ENCODE peak calls at places on chromosome 12, in nine cellular contexts. One of them, this sample, is unnamed.

GRCh38 chr12:56645201-56645716 is 525 bp downstream of the ATP5F1B start:
- DNase-seq in NB4: peak; percentile 50
- DNase-seq in suprapubic skin: peak; percentile 52
- DNase-seq in neural progenitor cell: peak; percentile 46
- DNase-seq in left ventricle myocardium inferior: no peak
- DNase-seq in choroid plexus epithelial cell: no peak
- DNase-seq in HL-60: no peak
- DNase-seq in heart left ventricle: peak; percentile 22
- DNase-seq in astrocyte of the spinal cord: peak; percentile 5
- DNase-seq in this sample: no peak

GRCh38 chr12:18747960-18748359 is 10.0 kb downstream of the CAPZA3 start:
- DNase-seq in choroid plexus epithelial cell: peak; percentile 97
- DNase-seq in left ventricle myocardium inferior: no peak
- DNase-seq in heart left ventricle: no peak
- DNase-seq in astrocyte of the spinal cord: peak; percentile 86
- DNase-seq in NB4: no peak
- DNase-seq in neural progenitor cell: no peak
- DNase-seq in HL-60: no peak
- DNase-seq in suprapubic skin: no peak
- DNase-seq in this sample: peak; percentile 92

GRCh38 chr12:61676520-61676919 is 583.7 kb upstream of the USP15 start:
- DNase-seq in NB4: no peak
- DNase-seq in HL-60: no peak
- DNase-seq in suprapubic skin: no peak
- DNase-seq in choroid plexus epithelial cell: no peak
- DNase-seq in astrocyte of the spinal cord: no peak
- DNase-seq in neural progenitor cell: no peak
- DNase-seq in left ventricle myocardium inferior: no peak
- DNase-seq in heart left ventricle: no peak
- DNase-seq in this sample: no peak

GRCh38 chr12:41663487-41664258 is 475.6 kb downstream of the PDZRN4 start:
- DNase-seq in suprapubic skin: no peak
- DNase-seq in HL-60: no peak
- DNase-seq in choroid plexus epithelial cell: peak; percentile 71
- DNase-seq in NB4: peak; percentile 6
- DNase-seq in astrocyte of the spinal cord: peak; percentile 22
- DNase-seq in left ventricle myocardium inferior: no peak
- DNase-seq in neural progenitor cell: peak; percentile 39
- DNase-seq in heart left ventricle: no peak
- DNase-seq in this sample: peak; percentile 44

GRCh38 chr12:101925935-101926334 is 48.6 kb downstream of the DRAM1 start:
- DNase-seq in left ventricle myocardium inferior: no peak
- DNase-seq in heart left ventricle: no peak
- DNase-seq in HL-60: peak; percentile 46
- DNase-seq in choroid plexus epithelial cell: peak; percentile 53
- DNase-seq in astrocyte of the spinal cord: no peak
- DNase-seq in NB4: peak; percentile 58
- DNase-seq in suprapubic skin: no peak
- DNase-seq in neural progenitor cell: no peak
- DNase-seq in this sample: no peak

GRCh38 chr12:106753526-106753925 is 21.0 kb upstream of the RIC8B start:
- DNase-seq in heart left ventricle: no peak
- DNase-seq in HL-60: no peak
- DNase-seq in choroid plexus epithelial cell: no peak
- DNase-seq in astrocyte of the spinal cord: no peak
- DNase-seq in NB4: peak; percentile 31
- DNase-seq in left ventricle myocardium inferior: no peak
- DNase-seq in neural progenitor cell: no peak
- DNase-seq in suprapubic skin: no peak
- DNase-seq in this sample: no peak

GRCh38 chr12:80936642-80937390 is 918 bp downstream of the LIN7A start:
- DNase-seq in neural progenitor cell: peak; percentile 80
- DNase-seq in astrocyte of the spinal cord: peak; percentile 63
- DNase-seq in NB4: peak; percentile 76
- DNase-seq in left ventricle myocardium inferior: peak; percentile 49
- DNase-seq in heart left ventricle: peak; percentile 32
- DNase-seq in choroid plexus epithelial cell: peak; percentile 28
- DNase-seq in HL-60: no peak
- DNase-seq in suprapubic skin: peak; percentile 80
- DNase-seq in this sample: no peak

GRCh38 chr12:62414180-62414579 is 52.4 kb upstream of the MON2 start:
- DNase-seq in heart left ventricle: no peak
- DNase-seq in suprapubic skin: no peak
- DNase-seq in HL-60: no peak
- DNase-seq in NB4: no peak
- DNase-seq in choroid plexus epithelial cell: no peak
- DNase-seq in left ventricle myocardium inferior: no peak
- DNase-seq in astrocyte of the spinal cord: no peak
- DNase-seq in neural progenitor cell: no peak
- DNase-seq in this sample: no peak

GRCh38 chr12:32106517-32107366 is at the start of gene BICD1:
- DNase-seq in suprapubic skin: peak; percentile 89
- DNase-seq in heart left ventricle: peak; percentile 93
- DNase-seq in NB4: peak; percentile 92
- DNase-seq in left ventricle myocardium inferior: peak; percentile 90
- DNase-seq in neural progenitor cell: peak; percentile 91
- DNase-seq in choroid plexus epithelial cell: peak; percentile 93
- DNase-seq in astrocyte of the spinal cord: peak; percentile 92
- DNase-seq in HL-60: peak; percentile 65
- DNase-seq in this sample: no peak

GRCh38 chr12:76855266-76855665 is 23.6 kb downstream of the CSRP2 start:
- DNase-seq in neural progenitor cell: no peak
- DNase-seq in suprapubic skin: no peak
- DNase-seq in NB4: no peak
- DNase-seq in left ventricle myocardium inferior: no peak
- DNase-seq in astrocyte of the spinal cord: no peak
- DNase-seq in choroid plexus epithelial cell: no peak
- DNase-seq in heart left ventricle: no peak
- DNase-seq in HL-60: no peak
- DNase-seq in this sample: no peak

GRCh38 chr12:64580681-64581080 is 29.6 kb upstream of the RASSF3 start:
- DNase-seq in NB4: no peak
- DNase-seq in choroid plexus epithelial cell: no peak
- DNase-seq in neural progenitor cell: no peak
- DNase-seq in suprapubic skin: no peak
- DNase-seq in heart left ventricle: no peak
- DNase-seq in HL-60: no peak
- DNase-seq in left ventricle myocardium inferior: no peak
- DNase-seq in astrocyte of the spinal cord: no peak
- DNase-seq in this sample: no peak

GRCh38 chr12:7864751-7865150 is 8.0 kb downstream of the SLC2A14 start:
- DNase-seq in heart left ventricle: no peak
- DNase-seq in suprapubic skin: no peak
- DNase-seq in neural progenitor cell: no peak
- DNase-seq in choroid plexus epithelial cell: no peak
- DNase-seq in HL-60: no peak
- DNase-seq in NB4: no peak
- DNase-seq in astrocyte of the spinal cord: no peak
- DNase-seq in left ventricle myocardium inferior: no peak
- DNase-seq in this sample: no peak

GRCh38 chr12:122139266-122139665 is 34.8 kb downstream of the IL31 start:
- DNase-seq in neural progenitor cell: no peak
- DNase-seq in suprapubic skin: no peak
- DNase-seq in heart left ventricle: no peak
- DNase-seq in left ventricle myocardium inferior: no peak
- DNase-seq in astrocyte of the spinal cord: no peak
- DNase-seq in choroid plexus epithelial cell: no peak
- DNase-seq in HL-60: no peak
- DNase-seq in NB4: no peak
- DNase-seq in this sample: no peak

GRCh38 chr12:27705263-27705662 is 5.4 kb upstream of the MRPS35 start:
- DNase-seq in left ventricle myocardium inferior: no peak
- DNase-seq in HL-60: no peak
- DNase-seq in choroid plexus epithelial cell: no peak
- DNase-seq in neural progenitor cell: peak; percentile 52
- DNase-seq in suprapubic skin: no peak
- DNase-seq in astrocyte of the spinal cord: no peak
- DNase-seq in heart left ventricle: no peak
- DNase-seq in NB4: peak; percentile 20
- DNase-seq in this sample: no peak
- TF ChIP-seq CTCF in left ventricle myocardium inferior: no peak
- TF ChIP-seq CTCF in HL-60: no peak
- TF ChIP-seq CTCF in choroid plexus epithelial cell: no peak
- TF ChIP-seq CTCF in neural progenitor cell: peak; percentile 42
- TF ChIP-seq CTCF in suprapubic skin: no peak
- TF ChIP-seq CTCF in astrocyte of the spinal cord: no peak
- TF ChIP-seq CTCF in heart left ventricle: no peak
- TF ChIP-seq CTCF in NB4: no peak
- TF ChIP-seq CTCF in this sample: peak; percentile 34

DNA sequence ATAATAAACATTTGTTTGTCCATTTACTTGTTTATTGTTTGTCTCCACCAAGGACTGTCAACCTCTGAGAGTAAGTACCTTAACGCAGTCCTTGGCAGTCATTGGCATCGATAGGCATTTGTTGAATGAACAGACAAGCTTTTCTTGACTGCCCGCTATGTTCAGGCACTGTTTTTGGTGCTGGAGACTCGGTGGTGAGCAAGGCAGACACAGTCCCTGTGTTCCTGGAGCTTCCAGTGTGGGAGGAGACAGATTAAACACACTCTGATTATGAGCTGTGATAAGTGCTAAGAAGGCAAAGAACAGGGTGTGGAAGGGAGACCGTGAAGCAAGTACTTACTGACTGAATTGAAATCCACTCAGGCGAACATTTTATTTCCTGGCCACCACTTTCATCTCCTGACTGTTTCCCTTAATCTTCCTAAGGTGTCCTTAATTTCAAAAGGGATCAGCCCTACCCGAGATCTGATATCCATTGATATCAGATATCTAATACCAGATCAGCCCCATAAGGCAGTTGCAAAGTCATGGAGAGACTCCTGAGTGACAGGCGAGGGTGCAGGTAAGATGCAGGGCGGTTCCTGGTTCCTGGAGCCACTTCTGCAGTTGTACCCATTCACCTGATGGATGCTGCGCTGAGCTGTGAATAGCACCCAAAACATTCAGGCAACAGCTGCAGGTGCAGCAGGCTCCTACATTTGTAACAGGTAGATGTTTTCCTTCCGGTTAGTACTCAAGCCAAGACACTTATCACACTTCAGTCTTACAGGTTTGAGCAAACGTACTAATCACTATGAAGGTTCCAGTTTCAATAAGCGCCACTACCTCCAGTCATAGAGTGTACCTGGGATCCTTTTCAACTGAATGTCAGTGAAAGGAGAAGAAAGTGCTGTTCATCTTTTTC is 1.5 kb downstream of the ATP6V0A2 start:
- DNase-seq in left ventricle myocardium inferior: no peak
- DNase-seq in heart left ventricle: no peak
- DNase-seq in suprapubic skin: no peak
- DNase-seq in choroid plexus epithelial cell: peak; percentile 10
- DNase-seq in neural progenitor cell: no peak
- DNase-seq in NB4: peak; percentile 32
- DNase-seq in astrocyte of the spinal cord: no peak
- DNase-seq in HL-60: no peak
- DNase-seq in this sample: no peak
- H3K4me3 ChIP-seq in left ventricle myocardium inferior: peak overlapping the region; percentile 100
- H3K4me3 ChIP-seq in heart left ventricle: no peak overlapping the region
- H3K4me3 ChIP-seq in suprapubic skin: peak overlapping the region; percentile 99
- H3K4me3 ChIP-seq in choroid plexus epithelial cell: peak overlapping the region; percentile 96
- H3K4me3 ChIP-seq in neural progenitor cell: peak overlapping the region; percentile 78
- H3K4me3 ChIP-seq in NB4: peak overlapping the region; percentile 80
- H3K4me3 ChIP-seq in astrocyte of the spinal cord: peak overlapping the region; percentile 82
- H3K4me3 ChIP-seq in HL-60: no peak overlapping the region
- H3K4me3 ChIP-seq in this sample: peak overlapping the region; percentile 86

GRCh38 chr12:104827587-104827986 is 130.5 kb downstream of the SLC41A2 start:
- DNase-seq in left ventricle myocardium inferior: no peak
- DNase-seq in choroid plexus epithelial cell: peak; percentile 14
- DNase-seq in NB4: no peak
- DNase-seq in HL-60: no peak
- DNase-seq in suprapubic skin: no peak
- DNase-seq in astrocyte of the spinal cord: no peak
- DNase-seq in heart left ventricle: no peak
- DNase-seq in neural progenitor cell: peak; percentile 29
- DNase-seq in this sample: no peak

GRCh38 chr12:104828015-104828414 is 130.1 kb downstream of the SLC41A2 start:
- DNase-seq in heart left ventricle: peak; percentile 31
- DNase-seq in suprapubic skin: no peak
- DNase-seq in astrocyte of the spinal cord: no peak
- DNase-seq in choroid plexus epithelial cell: no peak
- DNase-seq in neural progenitor cell: no peak
- DNase-seq in NB4: no peak
- DNase-seq in left ventricle myocardium inferior: peak; percentile 50
- DNase-seq in HL-60: no peak
- DNase-seq in this sample: no peak

GRCh38 chr12:104823985-104824441 is 134.1 kb downstream of the SLC41A2 start:
- DNase-seq in heart left ventricle: no peak
- DNase-seq in suprapubic skin: no peak
- DNase-seq in choroid plexus epithelial cell: no peak
- DNase-seq in astrocyte of the spinal cord: no peak
- DNase-seq in left ventricle myocardium inferior: no peak
- DNase-seq in neural progenitor cell: no peak
- DNase-seq in NB4: peak; percentile 25
- DNase-seq in HL-60: peak; percentile 42
- DNase-seq in this sample: no peak

GRCh38 chr12:104825408-104825807 is 132.7 kb downstream of the SLC41A2 start:
- DNase-seq in NB4: peak; percentile 44
- DNase-seq in HL-60: no peak
- DNase-seq in suprapubic skin: no peak
- DNase-seq in astrocyte of the spinal cord: no peak
- DNase-seq in neural progenitor cell: peak; percentile 6
- DNase-seq in heart left ventricle: no peak
- DNase-seq in left ventricle myocardium inferior: no peak
- DNase-seq in choroid plexus epithelial cell: peak; percentile 23
- DNase-seq in this sample: no peak
- TF ChIP-seq CTCF in NB4: peak; percentile 33
- TF ChIP-seq CTCF in HL-60: peak; percentile 12
- TF ChIP-seq CTCF in suprapubic skin: no peak
- TF ChIP-seq CTCF in astrocyte of the spinal cord: peak; percentile 46
- TF ChIP-seq CTCF in neural progenitor cell: peak; percentile 38
- TF ChIP-seq CTCF in heart left ventricle: peak; percentile 7
- TF ChIP-seq CTCF in left ventricle myocardium inferior: no peak
- TF ChIP-seq CTCF in choroid plexus epithelial cell: peak; percentile 46
- TF ChIP-seq CTCF in this sample: peak; percentile 32

GRCh38 chr12:127966331-127966730 is 300.6 kb upstream of the TMEM132C start:
- DNase-seq in suprapubic skin: no peak
- DNase-seq in astrocyte of the spinal cord: no peak
- DNase-seq in NB4: no peak
- DNase-seq in neural progenitor cell: no peak
- DNase-seq in choroid plexus epithelial cell: no peak
- DNase-seq in heart left ventricle: no peak
- DNase-seq in left ventricle myocardium inferior: no peak
- DNase-seq in HL-60: no peak
- DNase-seq in this sample: no peak

GRCh38 chr12:127963926-127964325 is 303.0 kb upstream of the TMEM132C start:
- DNase-seq in left ventricle myocardium inferior: no peak
- DNase-seq in NB4: no peak
- DNase-seq in suprapubic skin: no peak
- DNase-seq in HL-60: no peak
- DNase-seq in heart left ventricle: no peak
- DNase-seq in astrocyte of the spinal cord: peak; percentile 16
- DNase-seq in neural progenitor cell: no peak
- DNase-seq in choroid plexus epithelial cell: no peak
- DNase-seq in this sample: no peak

DNA sequence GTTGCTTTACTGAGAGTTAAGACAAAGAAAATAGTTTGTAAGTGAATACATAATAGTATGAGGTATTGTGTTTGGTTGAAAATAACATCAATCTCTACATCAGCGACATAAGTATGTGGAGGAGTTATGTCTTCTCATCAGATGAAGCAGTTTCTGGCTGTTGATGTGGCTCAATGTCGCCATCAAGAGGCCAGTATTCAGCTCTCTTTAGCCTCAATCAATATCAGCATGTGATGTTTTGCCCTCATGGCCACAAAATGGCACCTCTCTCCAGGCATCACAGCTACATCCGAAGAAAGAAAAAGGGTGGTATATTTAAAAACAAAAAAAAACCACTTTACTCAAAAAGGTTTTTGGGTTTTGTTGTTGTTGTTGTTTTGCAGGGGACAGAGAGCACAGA is 302.3 kb upstream of the TMEM132C start:
- DNase-seq in astrocyte of the spinal cord: peak; percentile 39
- DNase-seq in heart left ventricle: no peak
- DNase-seq in choroid plexus epithelial cell: peak; percentile 35
- DNase-seq in HL-60: no peak
- DNase-seq in NB4: peak; percentile 45
- DNase-seq in left ventricle myocardium inferior: no peak
- DNase-seq in suprapubic skin: no peak
- DNase-seq in neural progenitor cell: no peak
- DNase-seq in this sample: no peak
- H3K4me3 ChIP-seq in astrocyte of the spinal cord: no peak overlapping the region
- H3K4me3 ChIP-seq in heart left ventricle: no peak overlapping the region
- H3K4me3 ChIP-seq in choroid plexus epithelial cell: no peak overlapping the region
- H3K4me3 ChIP-seq in HL-60: no peak overlapping the region
- H3K4me3 ChIP-seq in NB4: no peak overlapping the region
- H3K4me3 ChIP-seq in left ventricle myocardium inferior: no peak overlapping the region
- H3K4me3 ChIP-seq in suprapubic skin: no peak overlapping the region
- H3K4me3 ChIP-seq in neural progenitor cell: no peak overlapping the region
- H3K4me3 ChIP-seq in this sample: no peak overlapping the region